ENCODE peak calls at places on chromosomes 12 and 14, in six cellular contexts. K is choroid plexus epithelial cell; J is uterus; U is astrocyte; M is CD8-positive, alpha-beta T cell; X is dorsolateral prefrontal cortex. G is an unnamed sample.

GRCh38 chr14:52882824-52883223 is 68.0 kb downstream of the FERMT2 start:
- DNase-seq in K (no peak), X (no peak), J (no peak), M (no peak), U (no peak), G (no peak)

GRCh38 chr12:77782034-77782433 is 48.7 kb upstream of the NAV3 start:
- DNase-seq in X (no peak), J (no peak), U (no peak), M (no peak), K (no peak), G (no peak)

GRCh38 chr12:9625019-9625418 is 17.3 kb upstream of the KLRB1 start:
- DNase-seq in U (no peak), X (no peak), J (no peak), M (no peak), K (no peak), G (no peak)

GRCh38 chr14:22448905-22449611 is 140.0 kb downstream of the DAD1 start:
- DNase-seq in U (no peak), K (peak; percentile 67), J (no peak), M (no peak), X (no peak), G (peak; percentile 25)

GRCh38 chr12:12561305-12562015 is 1.2 kb downstream of the DUSP16 start:
- DNase-seq in K (peak; percentile 56), U (peak; percentile 36), X (peak; percentile 58), J (peak; percentile 74), M (peak; percentile 53), G (peak; percentile 59)

GRCh38 chr14:36524874-36525745 is 5.1 kb upstream of the NKX2-1 start:
- DNase-seq in X (no peak), U (no peak), M (no peak), J (no peak), K (no peak), G (no peak)

GRCh38 chr14:99837822-99838221 is 44.6 kb downstream of the EML1 start:
- DNase-seq in X (no peak), J (no peak), K (no peak), M (no peak), U (no peak), G (no peak)

GRCh38 chr14:106094654-106095189 is 568.3 kb downstream of the TMEM121 start:
- DNase-seq in X (no peak), K (no peak), U (no peak), J (no peak), M (no peak), G (no peak)

GRCh38 chr14:30064454-30064853 is 136.8 kb upstream of the PRKD1 start:
- DNase-seq in J (no peak), U (peak; percentile 31), M (no peak), X (no peak), K (peak; percentile 85), G (peak; percentile 6)

GRCh38 chr12:90234455-90234854 is 525.8 kb upstream of the ATP2B1 start:
- DNase-seq in K (peak; percentile 37), U (peak; percentile 15), J (no peak), X (no peak), M (no peak), G (peak; percentile 20)

GRCh38 chr12:19992311-19992710 is 376.0 kb upstream of the PDE3A start:
- DNase-seq in X (no peak), U (no peak), K (no peak), M (no peak), J (no peak), G (no peak)

GRCh38 chr14:96039633-96040311 is 610 bp downstream of the C14orf132 start:
- DNase-seq in M (no peak), X (peak; percentile 68), K (peak; percentile 50), J (peak; percentile 34), U (peak; percentile 14), G (peak; percentile 28)

GRCh38 chr12:90945070-90945649 is 9.8 kb downstream of the CCER1 start:
- DNase-seq in M (no peak), K (peak; percentile 67), X (no peak), J (no peak), U (peak; percentile 12), G (peak; percentile 59)

GRCh38 chr12:53425515-53426150 is 2.0 kb downstream of the AMHR2 start:
- DNase-seq in X (no peak), U (no peak), M (no peak), J (no peak), K (no peak), G (no peak)

GRCh38 chr14:26765768-26766550 is 168.1 kb upstream of the NOVA1 start:
- DNase-seq in J (peak; percentile 50), K (peak; percentile 84), U (peak; percentile 93), M (no peak), X (no peak), G (peak; percentile 95)

GRCh38 chr14:23646648-23647549 is 10.7 kb downstream of the DHRS2 start:
- DNase-seq in J (no peak), K (no peak), M (no peak), X (no peak), U (no peak), G (no peak)

GRCh38 chr12:62692884-62693283 is 226.3 kb downstream of the MON2 start:
- DNase-seq in X (no peak), M (no peak), K (peak; percentile 80), J (no peak), U (peak; percentile 99), G (peak; percentile 75)

GRCh38 chr14:94342334-94342934 is 19.3 kb upstream of the SERPINA6 start:
- DNase-seq in M (no peak), J (peak; percentile 76), U (peak; percentile 100), X (peak; percentile 57), K (peak; percentile 99), G (peak; percentile 100)

GRCh38 chr14:35155962-35156361 is 33.6 kb downstream of the PRORP start:
- DNase-seq in K (peak; percentile 82), U (peak; percentile 42), M (no peak), J (no peak), X (no peak), G (peak; percentile 77)

GRCh38 chr12:96044017-96044985 is 8.9 kb upstream of the LTA4H start:
- DNase-seq in X (no peak), K (peak; percentile 58), M (no peak), U (peak; percentile 64), J (no peak), G (peak; percentile 83)

GRCh38 chr14:76882646-76883045 is 56.4 kb downstream of the LRRC74A start:
- DNase-seq in J (no peak), U (no peak), K (no peak), X (no peak), M (no peak), G (no peak)

GRCh38 chr14:52307376-52307775 is 6.7 kb upstream of the PTGER2 start:
- DNase-seq in M (no peak), K (no peak), J (no peak), U (no peak), X (no peak), G (no peak)

GRCh38 chr14:55074662-55075061 is 23.2 kb downstream of the MAPK1IP1L start:
- DNase-seq in K (peak; percentile 78), U (peak; percentile 59), M (no peak), J (no peak), X (no peak), G (no peak)

GRCh38 chr12:113664224-113664681 is 192.6 kb upstream of the LHX5 start:
- DNase-seq in K (no peak), X (no peak), J (no peak), U (no peak), M (no peak), G (no peak)

GRCh38 chr12:64752833-64753238 is 6.4 kb downstream of the GNS start:
- DNase-seq in M (no peak), J (no peak), U (no peak), K (no peak), X (no peak), G (peak; percentile 30)

GRCh38 chr12:123034865-123035264 is 54.4 kb downstream of the ARL6IP4 start:
- DNase-seq in X (no peak), M (no peak), U (peak; percentile 58), K (peak; percentile 49), J (no peak), G (peak; percentile 33)

GRCh38 chr14:102796661-102797190 is 19.5 kb downstream of the TRAF3 start:
- DNase-seq in J (no peak), K (no peak), X (no peak), M (no peak), U (no peak), G (no peak)

GRCh38 chr14:102798926-102799325 is 21.7 kb downstream of the TRAF3 start:
- DNase-seq in X (no peak), M (no peak), K (no peak), U (no peak), J (no peak), G (no peak)

GRCh38 chr14:102799684-102800562 is 22.7 kb downstream of the TRAF3 start:
- DNase-seq in K (peak; percentile 88), U (peak; percentile 95), X (no peak), J (no peak), M (no peak), G (peak; percentile 72)

GRCh38 chr14:102793531-102794328 is 16.5 kb downstream of the TRAF3 start:
- DNase-seq in U (no peak), X (no peak), M (no peak), K (no peak), J (no peak), G (no peak)

GRCh38 chr14:102795060-102795925 is 18.0 kb downstream of the TRAF3 start:
- DNase-seq in X (no peak), U (peak; percentile 96), K (peak; percentile 92), J (peak; percentile 21), M (peak; percentile 48), G (peak; percentile 94)
- H3K4me3 ChIP-seq in X (no peak overlapping the region), U (peak overlapping the region; percentile 14), K (no peak overlapping the region), J (no peak overlapping the region), M (no peak overlapping the region), G (peak overlapping the region; percentile 39)

DNA sequence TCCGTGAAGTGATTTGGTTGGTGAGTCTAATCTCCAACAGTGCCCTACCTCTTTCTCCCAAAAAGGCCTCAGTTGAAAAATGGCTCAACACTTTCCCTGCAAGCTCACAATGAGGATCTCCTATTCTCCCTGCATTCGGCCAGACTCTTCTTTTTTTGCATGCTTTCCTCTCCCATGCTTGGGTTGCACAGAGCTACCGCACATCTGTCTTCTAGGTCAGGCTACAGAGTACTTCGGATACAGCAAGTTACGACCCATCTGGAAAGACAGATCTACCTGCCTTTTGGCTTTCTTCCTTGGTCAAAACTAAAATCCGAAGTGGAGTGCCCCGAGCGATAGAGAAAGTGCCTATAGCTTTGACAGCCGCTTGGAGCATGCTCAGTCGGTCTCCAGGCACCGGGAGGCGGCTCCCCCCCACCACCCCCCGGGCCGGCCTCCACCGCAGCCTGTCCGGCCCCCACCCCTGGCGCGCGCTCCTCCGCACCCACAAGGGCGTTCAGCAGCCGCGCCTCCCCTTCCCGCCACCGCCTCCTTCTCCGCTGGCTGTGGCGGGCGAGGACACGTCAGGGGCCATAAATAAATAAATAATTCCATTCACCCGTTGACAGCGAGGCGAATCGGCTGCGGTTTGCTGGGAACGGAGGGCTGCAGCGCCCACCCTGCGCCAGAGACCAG is at the start of gene SLC16A7:
- DNase-seq in M (peak; percentile 85), U (peak; percentile 79), X (peak; percentile 70), K (peak; percentile 94), J (peak; percentile 89), G (peak; percentile 84)
- TF ChIP-seq CTCF in M (no peak), U (no peak), X (peak; percentile 14), K (peak; percentile 25), J (no peak), G (no peak)

DNA sequence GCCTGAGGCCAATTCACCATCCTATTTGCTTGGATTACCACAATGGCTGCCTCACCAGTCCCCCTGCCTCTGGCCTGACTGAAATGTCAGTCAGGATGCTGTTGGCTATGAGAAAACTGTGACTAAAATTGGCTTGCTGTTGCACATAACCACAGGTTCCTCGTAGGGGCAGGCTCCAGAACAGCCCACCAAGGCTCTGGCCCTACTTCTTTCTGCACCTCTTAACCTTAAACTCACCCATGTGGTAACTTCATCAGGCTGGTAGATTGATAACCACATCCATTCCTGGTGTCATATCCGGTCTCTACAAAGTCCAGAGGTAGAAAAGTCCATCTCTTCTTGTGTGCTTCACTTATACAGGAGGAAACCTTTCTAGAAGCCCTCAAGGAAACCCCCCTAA is 172.4 kb upstream of the PLXNC1 start:
- DNase-seq in J (no peak), U (no peak), K (no peak), X (no peak), M (no peak), G (no peak)
- H3K4me3 ChIP-seq in J (no peak overlapping the region), U (no peak overlapping the region), K (no peak overlapping the region), X (no peak overlapping the region), M (no peak overlapping the region), G (no peak overlapping the region)

GRCh38 chr12:31702047-31702446 is 26.8 kb downstream of the AMN1 start:
- DNase-seq in X (no peak), U (peak; percentile 16), M (no peak), J (no peak), K (peak; percentile 62), G (peak; percentile 46)
- TF ChIP-seq CTCF in X (no peak), U (no peak), M (no peak), J (no peak), K (peak; percentile 58), G (peak; percentile 39)